ENCODE peak calls at places on chromosomes 3 and 15, in five cellular contexts. Q, G, X, Z and A are unnamed samples.

GRCh38 chr3:194097141-194097880 is 38.6 kb upstream of the HES1 start:
- DNase-seq in Q (no peak), G (no peak), X (no peak), Z (no peak), A (no peak)

GRCh38 chr3:97658670-97659285 is 105.8 kb upstream of the ARL6 start:
- DNase-seq in Q (no peak), G (no peak), X (peak; percentile 4), Z (no peak), A (no peak)

GRCh38 chr3:122893282-122893681 is 98.4 kb downstream of the SLC49A4 start:
- DNase-seq in Q (no peak), G (no peak), X (no peak), Z (no peak), A (no peak)

GRCh38 chr15:45606841-45607240 is 19.7 kb downstream of the BLOC1S6 start:
- DNase-seq in Q (no peak), G (no peak), X (no peak), Z (no peak), A (no peak)

GRCh38 chr3:74592359-74592758 is 22.1 kb downstream of the CNTN3 start:
- DNase-seq in Q (no peak), G (no peak), X (no peak), Z (no peak), A (no peak)

GRCh38 chr3:11717768-11718581 is 74.3 kb upstream of the VGLL4 start:
- DNase-seq in Q (no peak), G (no peak), X (no peak), Z (no peak), A (no peak)

GRCh38 chr15:70212288-70212962 is 114.7 kb upstream of the TLE3 start:
- DNase-seq in Q (no peak), G (no peak), X (no peak), Z (no peak), A (no peak)

GRCh38 chr15:38217788-38218609 is 34.6 kb upstream of the SPRED1 start:
- DNase-seq in Q (no peak), G (no peak), X (no peak), Z (no peak), A (no peak)

GRCh38 chr15:59702351-59702750 is 13.2 kb upstream of the BNIP2 start:
- DNase-seq in Q (no peak), G (no peak), X (no peak), Z (no peak), A (no peak)

GRCh38 chr3:49805884-49806701 is 3.0 kb downstream of the INKA1 start:
- DNase-seq in Q (no peak), G (peak; percentile 49), X (peak; percentile 80), Z (no peak), A (peak; percentile 42)

GRCh38 chr3:157129782-157130137 is 30.2 kb downstream of the CCNL1 start:
- DNase-seq in Q (no peak), G (peak; percentile 19), X (peak; percentile 14), Z (no peak), A (no peak)

GRCh38 chr3:141060287-141060686 is 9.1 kb downstream of the SPSB4 start:
- DNase-seq in Q (no peak), G (no peak), X (no peak), Z (no peak), A (no peak)

GRCh38 chr3:140117111-140117526 is 182.1 kb downstream of the CLSTN2 start:
- DNase-seq in Q (no peak), G (no peak), X (no peak), Z (no peak), A (no peak)

GRCh38 chr3:52487788-52488691 is 7.1 kb upstream of the STAB1 start:
- DNase-seq in Q (no peak), G (no peak), X (no peak), Z (no peak), A (no peak)

GRCh38 chr15:40929730-40930429 is 740 bp downstream of the DLL4 start:
- DNase-seq in Q (no peak), G (no peak), X (no peak), Z (no peak), A (peak; percentile 63)

GRCh38 chr3:188003188-188004171 is 150.5 kb upstream of the LPP start:
- DNase-seq in Q (no peak), G (no peak), X (no peak), Z (no peak), A (no peak)

GRCh38 chr3:133440652-133441051 is 40.8 kb downstream of the BFSP2 start:
- DNase-seq in Q (no peak), G (no peak), X (no peak), Z (no peak), A (no peak)